ENCODE peak calls at places on chromosomes 5 and 9, in nine cellular contexts. One of them, this sample, is unnamed. For H3K4me1, the result is how much of the 10 kb centered on the place peaks cover.

GRCh38 chr9:99478469-99479027 is 256.5 kb downstream of the SEC61B start:
- DNase-seq in heart right ventricle: peak
- DNase-seq in ovary: no peak
- DNase-seq in fibroblast of lung: no peak
- DNase-seq in CD8-positive, alpha-beta T cell: no peak
- DNase-seq in colonic mucosa: no peak
- DNase-seq in body of pancreas: no peak
- DNase-seq in HCT116: no peak
- DNase-seq in stomach: no peak
- DNase-seq in this sample: no peak

GRCh38 chr9:10144336-10144735 is 468.5 kb downstream of the PTPRD start:
- DNase-seq in heart right ventricle: no peak
- DNase-seq in ovary: no peak
- DNase-seq in fibroblast of lung: no peak
- DNase-seq in CD8-positive, alpha-beta T cell: no peak
- DNase-seq in colonic mucosa: no peak
- DNase-seq in body of pancreas: no peak
- DNase-seq in HCT116: no peak
- DNase-seq in stomach: no peak
- DNase-seq in this sample: no peak

GRCh38 chr5:172758077-172758835 is 12.7 kb downstream of the DUSP1 start:
- DNase-seq in heart right ventricle: no peak
- DNase-seq in ovary: no peak
- DNase-seq in fibroblast of lung: peak
- DNase-seq in CD8-positive, alpha-beta T cell: no peak
- DNase-seq in colonic mucosa: no peak
- DNase-seq in body of pancreas: no peak
- DNase-seq in HCT116: no peak
- DNase-seq in stomach: no peak
- DNase-seq in this sample: no peak

GRCh38 chr5:111829701-111830100 is 72.7 kb upstream of the NREP start:
- DNase-seq in heart right ventricle: no peak
- DNase-seq in ovary: no peak
- DNase-seq in fibroblast of lung: peak
- DNase-seq in CD8-positive, alpha-beta T cell: no peak
- DNase-seq in colonic mucosa: no peak
- DNase-seq in body of pancreas: no peak
- DNase-seq in HCT116: no peak
- DNase-seq in stomach: no peak
- DNase-seq in this sample: no peak

GRCh38 chr5:78783434-78784130 is 135.0 kb upstream of the LHFPL2 start:
- DNase-seq in heart right ventricle: no peak
- DNase-seq in ovary: no peak
- DNase-seq in fibroblast of lung: no peak
- DNase-seq in CD8-positive, alpha-beta T cell: no peak
- DNase-seq in colonic mucosa: no peak
- DNase-seq in body of pancreas: no peak
- DNase-seq in HCT116: no peak
- DNase-seq in stomach: no peak
- DNase-seq in this sample: no peak

GRCh38 chr5:78916044-78916443 is 69.1 kb downstream of the ARSB start:
- DNase-seq in heart right ventricle: no peak
- DNase-seq in ovary: no peak
- DNase-seq in fibroblast of lung: no peak
- DNase-seq in CD8-positive, alpha-beta T cell: no peak
- DNase-seq in colonic mucosa: no peak
- DNase-seq in body of pancreas: peak
- DNase-seq in HCT116: no peak
- DNase-seq in stomach: no peak
- DNase-seq in this sample: no peak

GRCh38 chr9:117707561-117707960 is 3.4 kb downstream of the TLR4 start:
- DNase-seq in heart right ventricle: no peak
- DNase-seq in ovary: no peak
- DNase-seq in fibroblast of lung: no peak
- DNase-seq in CD8-positive, alpha-beta T cell: no peak
- DNase-seq in colonic mucosa: no peak
- DNase-seq in body of pancreas: no peak
- DNase-seq in HCT116: no peak
- DNase-seq in stomach: no peak
- DNase-seq in this sample: no peak

GRCh38 chr9:14935099-14935710 is 25.0 kb upstream of the FREM1 start:
- DNase-seq in heart right ventricle: no peak
- DNase-seq in ovary: no peak
- DNase-seq in fibroblast of lung: no peak
- DNase-seq in CD8-positive, alpha-beta T cell: no peak
- DNase-seq in colonic mucosa: no peak
- DNase-seq in body of pancreas: no peak
- DNase-seq in HCT116: no peak
- DNase-seq in stomach: no peak
- DNase-seq in this sample: no peak

GRCh38 chr5:91194861-91195460 is 188.2 kb downstream of the ARRDC3 start:
- DNase-seq in heart right ventricle: no peak
- DNase-seq in ovary: no peak
- DNase-seq in fibroblast of lung: no peak
- DNase-seq in CD8-positive, alpha-beta T cell: no peak
- DNase-seq in colonic mucosa: peak
- DNase-seq in body of pancreas: no peak
- DNase-seq in HCT116: no peak
- DNase-seq in stomach: no peak
- DNase-seq in this sample: no peak

GRCh38 chr9:93064392-93065124 is 6.1 kb downstream of the SUSD3 start:
- DNase-seq in heart right ventricle: no peak
- DNase-seq in ovary: no peak
- DNase-seq in fibroblast of lung: no peak
- DNase-seq in CD8-positive, alpha-beta T cell: peak
- DNase-seq in colonic mucosa: peak
- DNase-seq in body of pancreas: peak
- DNase-seq in HCT116: no peak
- DNase-seq in stomach: peak
- DNase-seq in this sample: peak

GRCh38 chr9:125843646-125844045 is 96.5 kb downstream of the PBX3 start:
- DNase-seq in heart right ventricle: no peak
- DNase-seq in ovary: no peak
- DNase-seq in fibroblast of lung: peak
- DNase-seq in CD8-positive, alpha-beta T cell: no peak
- DNase-seq in colonic mucosa: no peak
- DNase-seq in body of pancreas: peak
- DNase-seq in HCT116: no peak
- DNase-seq in stomach: no peak
- DNase-seq in this sample: no peak
- H3K4me3 ChIP-seq in heart right ventricle: no peak
- H3K4me3 ChIP-seq in ovary: peak
- H3K4me3 ChIP-seq in fibroblast of lung: peak
- H3K4me3 ChIP-seq in CD8-positive, alpha-beta T cell: no peak
- H3K4me3 ChIP-seq in colonic mucosa: no peak
- H3K4me3 ChIP-seq in body of pancreas: no peak
- H3K4me3 ChIP-seq in HCT116: no peak
- H3K4me3 ChIP-seq in stomach: no peak
- H3K4me3 ChIP-seq in this sample: no peak

DNA sequence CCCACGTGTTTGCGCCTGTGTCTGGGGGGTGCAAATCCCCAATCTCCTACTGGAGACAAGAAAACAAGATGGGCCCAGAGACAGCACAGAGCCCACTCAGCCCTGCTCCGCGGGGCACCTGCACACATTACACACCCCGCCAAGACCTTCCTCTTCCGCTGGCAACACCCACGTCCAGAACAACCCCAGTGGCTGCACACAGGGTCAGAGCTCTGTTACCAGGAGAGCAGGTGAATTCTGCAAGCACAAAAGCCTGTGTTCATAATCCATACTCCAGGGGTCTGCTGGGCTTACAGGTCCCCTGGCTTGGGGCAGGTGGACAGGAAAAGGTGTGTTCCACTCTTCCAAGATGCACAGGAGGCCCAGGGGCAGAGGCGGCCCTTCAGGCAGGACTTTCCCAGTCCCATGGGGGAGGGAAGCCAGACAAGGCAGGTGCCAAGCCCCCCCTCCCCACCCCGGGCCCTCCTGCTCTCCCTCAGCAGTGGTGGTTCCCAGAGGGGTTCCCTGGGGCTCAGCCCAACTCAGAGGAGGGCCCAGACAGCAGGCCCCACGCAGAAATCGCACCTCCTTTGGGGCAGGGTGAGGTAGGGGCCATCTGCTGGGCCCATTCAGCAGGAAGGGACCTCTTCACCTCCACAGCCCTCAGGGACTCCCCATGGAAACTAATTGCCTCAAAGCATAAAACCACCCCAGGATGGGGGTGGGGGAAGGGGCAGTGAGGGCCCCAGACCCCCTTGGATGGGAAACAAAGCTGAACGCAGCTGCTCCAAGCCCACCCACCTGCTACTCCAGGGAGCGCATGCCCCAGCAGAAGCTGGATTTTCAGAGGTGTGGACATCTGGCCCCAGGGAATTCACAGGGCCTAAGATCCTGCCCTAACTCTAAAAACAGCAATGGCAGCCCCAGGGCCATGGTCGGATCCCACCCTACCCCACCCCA is 105.3 kb downstream of the VAV2 start:
- DNase-seq in heart right ventricle: no peak
- DNase-seq in ovary: no peak
- DNase-seq in fibroblast of lung: no peak
- DNase-seq in CD8-positive, alpha-beta T cell: no peak
- DNase-seq in colonic mucosa: no peak
- DNase-seq in body of pancreas: no peak
- DNase-seq in HCT116: no peak
- DNase-seq in stomach: no peak
- DNase-seq in this sample: no peak
- H3K4me1 ChIP-seq in heart right ventricle: under half
- H3K4me1 ChIP-seq in ovary: under half
- H3K4me1 ChIP-seq in fibroblast of lung: under half
- H3K4me1 ChIP-seq in CD8-positive, alpha-beta T cell: under half
- H3K4me1 ChIP-seq in colonic mucosa: under half
- H3K4me1 ChIP-seq in body of pancreas: under half
- H3K4me1 ChIP-seq in HCT116: under half
- H3K4me1 ChIP-seq in stomach: under half
- H3K4me1 ChIP-seq in this sample: under half

GRCh38 chr5:66207800-66208561 is 63.9 kb downstream of the SREK1 start:
- DNase-seq in heart right ventricle: no peak
- DNase-seq in ovary: no peak
- DNase-seq in fibroblast of lung: no peak
- DNase-seq in CD8-positive, alpha-beta T cell: no peak
- DNase-seq in colonic mucosa: no peak
- DNase-seq in body of pancreas: no peak
- DNase-seq in HCT116: no peak
- DNase-seq in stomach: no peak
- DNase-seq in this sample: peak

GRCh38 chr5:66206465-66206864 is 62.4 kb downstream of the SREK1 start:
- DNase-seq in heart right ventricle: no peak
- DNase-seq in ovary: no peak
- DNase-seq in fibroblast of lung: no peak
- DNase-seq in CD8-positive, alpha-beta T cell: no peak
- DNase-seq in colonic mucosa: no peak
- DNase-seq in body of pancreas: no peak
- DNase-seq in HCT116: no peak
- DNase-seq in stomach: no peak
- DNase-seq in this sample: no peak

GRCh38 chr5:66213533-66213932 is 69.4 kb downstream of the SREK1 start:
- DNase-seq in heart right ventricle: no peak
- DNase-seq in ovary: no peak
- DNase-seq in fibroblast of lung: no peak
- DNase-seq in CD8-positive, alpha-beta T cell: no peak
- DNase-seq in colonic mucosa: no peak
- DNase-seq in body of pancreas: no peak
- DNase-seq in HCT116: no peak
- DNase-seq in stomach: no peak
- DNase-seq in this sample: no peak

GRCh38 chr5:66209794-66210193 is 65.7 kb downstream of the SREK1 start:
- DNase-seq in heart right ventricle: no peak
- DNase-seq in ovary: no peak
- DNase-seq in fibroblast of lung: no peak
- DNase-seq in CD8-positive, alpha-beta T cell: no peak
- DNase-seq in colonic mucosa: no peak
- DNase-seq in body of pancreas: no peak
- DNase-seq in HCT116: no peak
- DNase-seq in stomach: no peak
- DNase-seq in this sample: no peak

DNA sequence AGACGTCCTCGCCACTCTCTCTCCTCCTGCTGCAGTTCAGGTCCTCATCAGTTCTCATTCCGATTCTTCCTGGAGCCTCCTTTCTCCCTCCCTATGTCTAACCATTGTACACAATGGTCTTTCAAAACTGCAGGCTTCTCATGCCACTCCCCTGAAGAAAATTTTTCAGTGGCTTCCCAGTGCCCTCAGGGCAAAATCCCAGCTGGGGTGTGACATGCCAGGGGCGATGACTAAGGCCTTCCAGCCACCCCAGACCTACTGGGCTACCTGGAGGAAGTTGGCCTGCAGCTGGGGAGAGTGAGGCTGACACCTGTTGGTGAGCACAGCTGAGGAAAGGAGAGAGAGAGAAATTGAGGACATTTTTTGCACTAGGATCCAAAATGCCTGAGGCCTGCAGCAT is 65.2 kb downstream of the SREK1 start:
- DNase-seq in heart right ventricle: no peak
- DNase-seq in ovary: no peak
- DNase-seq in fibroblast of lung: no peak
- DNase-seq in CD8-positive, alpha-beta T cell: no peak
- DNase-seq in colonic mucosa: no peak
- DNase-seq in body of pancreas: no peak
- DNase-seq in HCT116: peak
- DNase-seq in stomach: no peak
- DNase-seq in this sample: no peak
- TF ChIP-seq CTCF in heart right ventricle: no peak
- TF ChIP-seq CTCF in ovary: no peak
- TF ChIP-seq CTCF in fibroblast of lung: no peak
- TF ChIP-seq CTCF in CD8-positive, alpha-beta T cell: no peak
- TF ChIP-seq CTCF in colonic mucosa: no peak
- TF ChIP-seq CTCF in body of pancreas: no peak
- TF ChIP-seq CTCF in HCT116: peak
- TF ChIP-seq CTCF in stomach: no peak
- TF ChIP-seq CTCF in this sample: no peak

DNA sequence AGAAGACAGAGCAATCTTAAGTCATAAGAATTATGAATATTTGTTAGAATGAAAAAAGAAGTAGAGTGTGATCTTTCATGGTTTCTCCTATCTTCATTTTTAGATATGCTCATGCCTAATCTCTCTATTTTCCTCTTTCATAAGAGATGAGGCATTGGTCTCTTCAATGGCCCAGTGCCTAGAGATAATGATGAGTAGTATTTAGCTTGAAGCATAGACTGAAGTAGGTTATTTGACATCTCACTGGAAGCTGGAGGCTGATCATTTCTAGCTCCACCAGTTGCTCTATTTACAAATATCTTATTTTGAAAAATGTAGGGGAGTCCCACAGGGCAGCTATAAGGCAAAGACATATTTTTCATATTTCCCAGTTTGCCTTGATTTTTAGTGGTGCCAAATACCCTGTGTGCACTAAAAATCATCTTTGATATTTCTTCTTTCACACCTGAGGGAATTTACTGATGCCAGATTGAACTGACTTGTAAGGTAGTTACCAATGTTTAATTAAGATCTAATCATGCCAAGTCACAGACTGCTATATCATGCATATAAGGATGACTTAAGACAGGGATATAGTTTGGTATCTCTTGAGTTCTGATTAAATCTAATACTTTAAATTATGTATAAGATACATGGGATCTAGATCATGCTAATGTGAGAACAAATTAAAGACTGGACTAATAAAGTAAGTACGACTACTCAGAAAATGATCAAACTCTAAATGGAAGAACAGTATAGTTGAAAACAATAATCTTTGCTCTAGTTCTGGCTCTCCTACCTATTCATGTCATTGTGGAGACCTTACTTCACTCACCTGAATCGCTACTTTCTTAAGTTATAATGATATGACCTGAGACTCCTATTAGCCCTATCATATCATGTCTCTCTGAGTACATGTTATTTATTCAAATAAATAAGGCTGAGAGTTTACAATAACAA is 108.2 kb upstream of the IFNE start:
- DNase-seq in heart right ventricle: no peak
- DNase-seq in ovary: no peak
- DNase-seq in fibroblast of lung: no peak
- DNase-seq in CD8-positive, alpha-beta T cell: no peak
- DNase-seq in colonic mucosa: no peak
- DNase-seq in body of pancreas: no peak
- DNase-seq in HCT116: no peak
- DNase-seq in stomach: no peak
- DNase-seq in this sample: no peak
- H3K4me3 ChIP-seq in heart right ventricle: no peak
- H3K4me3 ChIP-seq in ovary: no peak
- H3K4me3 ChIP-seq in fibroblast of lung: peak
- H3K4me3 ChIP-seq in CD8-positive, alpha-beta T cell: no peak
- H3K4me3 ChIP-seq in colonic mucosa: no peak
- H3K4me3 ChIP-seq in body of pancreas: no peak
- H3K4me3 ChIP-seq in HCT116: peak
- H3K4me3 ChIP-seq in stomach: no peak
- H3K4me3 ChIP-seq in this sample: no peak

This sample was measured in kidney.